ENCODE peak calls at places on chromosomes 13 and 19, in five cellular contexts. A is breast epithelium, N is heart left ventricle, F is ovary, D is prostate gland. Y is an unnamed sample. For H3K9me3, the result is how much of the 10 kb centered on the place peaks cover.

GRCh38 chr19:14059093-14059480 is 2.8 kb downstream of the PALM3 start:
- DNase-seq in A (no peak), F (no peak), D (no peak), N (no peak), Y (no peak)

GRCh38 chr19:1156305-1156801 is 17.7 kb downstream of the SBNO2 start:
- DNase-seq in F (no peak), D (no peak), N (no peak), A (no peak), Y (no peak)

GRCh38 chr13:20990910-20991525 is 70.4 kb downstream of the LATS2 start:
- DNase-seq in D (no peak), A (no peak), F (no peak), N (no peak), Y (no peak)

GRCh38 chr13:79642596-79642995 is 161.6 kb downstream of the NDFIP2 start:
- DNase-seq in F (no peak), A (no peak), D (no peak), N (no peak), Y (no peak)

GRCh38 chr13:20151016-20151415 is 9.8 kb downstream of the GJA3 start:
- DNase-seq in D (no peak), N (no peak), F (no peak), A (no peak), Y (no peak)

GRCh38 chr19:30174357-30174645 is 197.9 kb upstream of the ZNF536 start:
- DNase-seq in N (no peak), F (no peak), D (no peak), A (no peak), Y (peak)

GRCh38 chr13:33004454-33004853 is 11.8 kb upstream of the KL start:
- DNase-seq in F (no peak), N (peak), A (no peak), D (no peak), Y (no peak)

GRCh38 chr19:42386974-42387707 is 3.0 kb downstream of the CNFN start:
- DNase-seq in A (peak), D (peak), F (no peak), N (peak), Y (no peak)

GRCh38 chr19:31436121-31436776 is 87.0 kb upstream of the TSHZ3 start:
- DNase-seq in N (no peak), A (no peak), F (no peak), D (no peak), Y (peak)

GRCh38 chr13:52449323-52450011 is 967 bp downstream of the VPS36 start:
- DNase-seq in F (no peak), N (no peak), A (no peak), D (no peak), Y (no peak)

GRCh38 chr19:15199652-15200574 is 882 bp downstream of the NOTCH3 start:
- DNase-seq in N (no peak), D (peak), A (no peak), F (peak), Y (no peak)

GRCh38 chr19:15313649-15314279 is 18.6 kb downstream of the BRD4 start:
- DNase-seq in A (no peak), N (no peak), D (no peak), F (no peak), Y (no peak)

GRCh38 chr19:49676136-49676689 is 858 bp upstream of the PRMT1 start:
- DNase-seq in D (peak), A (no peak), N (peak), F (no peak), Y (no peak)

GRCh38 chr19:52689804-52690394 is 44.9 kb downstream of the ZNF611 start:
- DNase-seq in N (peak), F (peak), A (peak), D (peak), Y (peak)

GRCh38 chr13:111335263-111335662 is 14.8 kb downstream of the TEX29 start:
- DNase-seq in F (no peak), D (peak), A (no peak), N (no peak), Y (no peak)

GRCh38 chr19:38285567-38285966 is 18.5 kb upstream of the C19orf33 start:
- DNase-seq in A (no peak), F (no peak), D (no peak), N (no peak), Y (no peak)

GRCh38 chr19:38224014-38224862 is at the start of gene DPF1:
- DNase-seq in A (no peak), N (peak), D (no peak), F (no peak), Y (no peak)

GRCh38 chr19:46350029-46350757 is 3.3 kb downstream of the PPP5C start:
- DNase-seq in D (no peak), N (no peak), F (no peak), A (no peak), Y (no peak)

GRCh38 chr13:46119883-46120614 is 15.2 kb upstream of the CPB2 start:
- DNase-seq in F (no peak), N (no peak), D (no peak), A (no peak), Y (no peak)

GRCh38 chr19:5354403-5354802 is 13.8 kb upstream of the PTPRS start:
- DNase-seq in D (no peak), A (no peak), F (no peak), N (no peak), Y (no peak)

GRCh38 chr19:15091918-15092753 is 10.1 kb downstream of the OR1I1 start:
- DNase-seq in N (no peak), D (peak), F (no peak), A (no peak), Y (no peak)

GRCh38 chr13:79833972-79834371 is 353.0 kb downstream of the NDFIP2 start:
- DNase-seq in A (no peak), D (no peak), N (no peak), F (no peak), Y (no peak)

GRCh38 chr13:110155072-110155471 is 151.9 kb downstream of the COL4A1 start:
- DNase-seq in F (no peak), N (no peak), A (no peak), D (no peak), Y (no peak)

GRCh38 chr13:24042710-24043440 is 117.6 kb upstream of the SPATA13 start:
- DNase-seq in A (no peak), N (no peak), F (no peak), D (no peak), Y (no peak)

GRCh38 chr13:41565221-41565620 is 107.9 kb downstream of the RGCC start:
- DNase-seq in D (no peak), A (no peak), F (no peak), N (no peak), Y (no peak)

GRCh38 chr13:73481877-73482445 is 423.2 kb downstream of the KLF5 start:
- DNase-seq in F (no peak), A (no peak), N (no peak), D (no peak), Y (no peak)

GRCh38 chr13:75935805-75936204 is 299.7 kb downstream of the LMO7 start:
- DNase-seq in A (no peak), D (no peak), N (no peak), F (no peak), Y (no peak)

GRCh38 chr13:80134360-80134759 is 206.6 kb downstream of the SPRY2 start:
- DNase-seq in A (no peak), F (no peak), N (no peak), D (no peak), Y (no peak)

GRCh38 chr13:111431241-111431640 is 110.8 kb downstream of the TEX29 start:
- DNase-seq in A (no peak), D (no peak), N (no peak), F (no peak), Y (no peak)

GRCh38 chr19:3053780-3054179 is 8.5 kb downstream of the TLE5 start:
- DNase-seq in A (no peak), F (peak), D (no peak), N (no peak), Y (no peak)

GRCh38 chr19:34556500-34556899 is 74.9 kb downstream of the WTIP start:
- DNase-seq in F (no peak), N (no peak), A (no peak), D (no peak), Y (no peak)

GRCh38 chr13:50267917-50268316 is 252.7 kb downstream of the KCNRG start:
- DNase-seq in D (no peak), A (no peak), F (no peak), N (no peak), Y (no peak)

GRCh38 chr13:76965759-76966421 is 17.6 kb downstream of the ACOD1 start:
- DNase-seq in F (peak), D (no peak), A (no peak), N (no peak), Y (no peak)

GRCh38 chr13:79246575-79246949 is 159.5 kb downstream of the RBM26 start:
- DNase-seq in A (no peak), N (no peak), F (no peak), D (no peak), Y (no peak)

GRCh38 chr19:14542721-14543328 is 13.4 kb downstream of the TECR start:
- DNase-seq in A (no peak), N (no peak), F (no peak), D (no peak), Y (no peak)

GRCh38 chr19:4972509-4973230 is 3.8 kb downstream of the KDM4B start:
- DNase-seq in A (no peak), F (no peak), D (no peak), N (no peak), Y (no peak)

GRCh38 chr19:7636691-7637373 is at the start of gene STXBP2:
- DNase-seq in D (peak), N (peak), F (peak), A (peak), Y (no peak)

GRCh38 chr19:35977446-35978222 is 17.4 kb upstream of the SDHAF1 start:
- DNase-seq in N (no peak), A (no peak), D (no peak), F (no peak), Y (no peak)

GRCh38 chr13:74550039-74550438 is 415.8 kb upstream of the KLF12 start:
- DNase-seq in F (no peak), A (no peak), D (no peak), N (no peak), Y (no peak)

GRCh38 chr13:95023405-95023804 is 277.8 kb downstream of the ABCC4 start:
- DNase-seq in D (no peak), N (no peak), F (no peak), A (no peak), Y (no peak)

DNA sequence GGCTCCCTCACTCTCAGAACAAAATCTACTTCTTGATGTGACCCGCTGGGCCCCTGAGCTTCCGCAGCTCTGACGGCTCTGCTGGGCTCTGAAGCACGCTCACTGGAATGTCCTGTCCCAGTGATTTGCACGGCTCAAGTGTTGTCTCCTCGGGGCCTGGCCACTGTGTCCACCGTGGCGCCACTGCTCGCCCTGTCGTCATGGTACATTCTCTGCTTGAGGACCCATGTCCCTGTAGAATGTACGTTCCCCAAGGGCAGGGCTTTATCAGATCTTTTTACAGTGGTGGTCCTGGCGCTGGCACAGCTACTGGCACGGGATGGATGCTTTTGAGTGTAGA is 12.1 kb downstream of the KLHL26 start:
- DNase-seq in A (no peak), F (no peak), D (no peak), N (no peak), Y (no peak)
- TF ChIP-seq POLR2A in A (no peak), F (no peak), D (no peak), N (no peak), Y (no peak)

GRCh38 chr13:97359181-97360057 is 74.5 kb upstream of the RAP2A start:
- DNase-seq in N (no peak), A (peak), D (peak), F (peak), Y (no peak)
- H3K27ac ChIP-seq in N (no peak), A (peak), D (no peak), F (no peak), Y (peak)

GRCh38 chr19:43913383-43913782 is 21.7 kb downstream of the ZNF45 start:
- DNase-seq in N (no peak), F (no peak), D (no peak), A (no peak), Y (no peak)
- H3K9me3 ChIP-seq in N (half or more), F (half or more), D (under half), A (half or more), Y (under half)

GRCh38 chr19:18291019-18291524 is 9.7 kb upstream of the JUND start:
- DNase-seq in F (peak), D (no peak), N (no peak), A (no peak), Y (no peak)

GRCh38 chr19:18290250-18291018 is 9.0 kb upstream of the JUND start:
- DNase-seq in D (no peak), N (no peak), F (peak), A (no peak), Y (no peak)

GRCh38 chr19:18292460-18292809 is 11.0 kb upstream of the JUND start:
- DNase-seq in N (no peak), A (peak), F (no peak), D (peak), Y (no peak)

GRCh38 chr19:18292810-18293641 is 11.6 kb upstream of the JUND start:
- DNase-seq in F (peak), N (peak), D (peak), A (peak), Y (no peak)

DNA sequence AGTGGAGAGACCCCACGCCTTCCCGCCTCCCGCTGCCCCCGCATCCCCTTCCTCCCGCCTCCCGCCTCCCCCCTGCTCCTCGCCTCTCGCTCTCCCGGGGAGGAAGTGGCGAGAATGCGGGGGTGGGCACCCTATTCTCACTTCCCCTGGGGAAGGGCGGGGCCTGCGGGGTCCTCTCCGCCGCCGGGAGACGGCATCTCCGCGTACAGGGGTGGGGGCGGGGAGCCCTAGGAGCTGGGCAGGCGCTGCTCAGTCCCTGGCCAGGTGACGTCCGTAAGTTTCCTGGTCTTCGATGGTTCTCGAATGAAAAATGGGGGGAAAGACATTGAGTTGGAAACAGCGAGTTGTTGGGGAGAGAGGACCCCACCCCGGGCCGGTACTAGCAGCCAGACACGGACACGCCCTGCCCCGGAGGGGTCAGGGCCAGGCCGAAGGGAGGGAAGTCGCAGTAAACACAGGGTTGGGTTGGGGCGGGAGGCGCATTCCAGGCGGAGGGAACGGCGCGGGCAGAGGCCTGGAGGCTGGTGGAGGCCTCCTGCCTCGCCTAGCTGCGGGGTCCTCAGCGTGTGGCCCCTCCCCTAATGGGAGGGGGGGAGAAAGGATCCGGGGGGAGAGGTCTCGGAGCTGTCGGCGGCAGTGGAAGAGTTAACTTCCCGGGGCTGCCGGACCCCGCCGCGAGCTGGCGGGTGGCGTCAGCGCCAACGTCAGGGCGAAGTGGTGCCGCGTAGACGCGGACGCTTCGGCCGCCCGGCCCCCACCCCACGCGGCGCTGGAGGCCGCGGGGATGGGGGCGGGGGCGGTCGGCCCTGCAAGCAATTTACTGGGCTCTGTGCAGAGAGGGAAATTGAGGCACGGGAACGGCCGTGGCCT is 10.4 kb upstream of the JUND start:
- DNase-seq in A (peak), N (peak), D (peak), F (peak), Y (no peak)
- TF ChIP-seq POLR2A in A (peak), N (no peak), D (peak), F (peak), Y (no peak)

GRCh38 chr13:48506092-48506701 is 26.7 kb downstream of the RCBTB2 start:
- DNase-seq in D (peak), A (no peak), F (no peak), N (peak), Y (no peak)
- H3K27ac ChIP-seq in D (peak), A (peak), F (no peak), N (peak), Y (peak)

GRCh38 chr13:113915786-113916329 is 52.0 kb upstream of the GAS6 start:
- DNase-seq in F (no peak), D (peak), N (no peak), A (peak), Y (peak)

GRCh38 chr13:113917523-113918371 is 53.9 kb upstream of the GAS6 start:
- DNase-seq in F (no peak), N (peak), A (peak), D (no peak), Y (peak)

GRCh38 chr13:113918580-113918979 is 54.7 kb upstream of the GAS6 start:
- DNase-seq in A (peak), F (no peak), N (no peak), D (no peak), Y (no peak)

GRCh38 chr13:113916330-113916815 is 52.5 kb upstream of the GAS6 start:
- DNase-seq in N (no peak), A (peak), F (no peak), D (no peak), Y (peak)

DNA sequence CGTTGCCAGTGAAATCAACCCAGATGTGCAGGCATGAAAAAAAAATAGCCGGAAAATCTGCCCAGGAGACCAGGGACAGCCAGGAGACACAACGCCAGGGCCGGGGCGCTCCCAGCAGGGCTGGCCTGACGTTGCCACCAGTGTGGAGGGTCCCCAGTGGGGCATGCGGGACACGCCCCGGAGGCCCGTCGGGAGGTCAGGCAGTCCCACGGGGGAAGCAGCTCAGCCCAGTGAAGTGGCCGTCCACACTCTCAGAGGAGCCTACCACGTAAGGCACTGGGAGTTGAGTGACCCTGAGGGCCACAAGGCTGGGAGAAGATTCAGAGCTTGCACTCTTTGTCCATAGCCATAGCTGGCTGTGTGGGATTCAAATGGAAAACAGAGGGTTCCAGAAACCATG is 53.2 kb upstream of the GAS6 start:
- DNase-seq in A (peak), D (peak), N (no peak), F (no peak), Y (peak)
- H3K9me3 ChIP-seq in A (under half), D (under half), N (under half), F (under half), Y (under half)

GRCh38 chr19:48624791-48625723 is 5.8 kb downstream of the SPHK2 start:
- DNase-seq in N (no peak), D (no peak), A (no peak), F (peak), Y (no peak)

GRCh38 chr19:48625891-48626327 is 6.6 kb downstream of the SPHK2 start:
- DNase-seq in D (no peak), F (peak), N (no peak), A (no peak), Y (no peak)

GRCh38 chr19:48627211-48627864 is 8.0 kb downstream of the SPHK2 start:
- DNase-seq in N (no peak), F (peak), D (no peak), A (no peak), Y (no peak)

GRCh38 chr19:48623556-48624066 is 4.3 kb downstream of the SPHK2 start:
- DNase-seq in D (no peak), F (no peak), A (no peak), N (no peak), Y (no peak)

DNA sequence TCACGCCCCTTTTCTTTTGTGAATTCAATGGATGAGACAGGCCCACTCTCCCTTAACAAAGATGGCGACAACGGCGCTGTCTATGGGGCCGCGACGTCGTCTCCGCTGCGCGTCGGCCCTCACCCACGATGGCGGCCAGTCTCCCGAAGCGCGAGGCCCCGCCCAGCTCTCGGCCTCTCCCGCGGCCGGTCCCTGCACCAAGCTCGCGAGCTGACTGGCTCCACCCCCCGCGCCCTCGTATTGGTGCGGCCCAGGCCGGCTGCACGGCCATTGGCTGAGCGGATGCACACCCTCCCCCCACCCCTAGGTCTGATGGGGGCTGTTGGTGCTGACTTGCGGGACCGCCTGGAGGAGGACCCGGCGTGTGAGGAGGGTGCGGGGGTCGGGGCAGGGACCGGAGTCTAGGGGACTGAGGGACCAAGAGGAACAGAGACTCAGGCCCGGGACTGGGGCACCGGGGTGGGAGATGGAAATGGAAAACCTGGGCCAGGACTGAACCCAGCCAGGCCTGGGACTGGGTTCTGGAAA is 4.8 kb downstream of the SPHK2 start:
- DNase-seq in D (peak), F (peak), N (peak), A (peak), Y (peak)
- TF ChIP-seq POLR2A in D (peak), F (peak), N (no peak), A (no peak), Y (no peak)

DNA sequence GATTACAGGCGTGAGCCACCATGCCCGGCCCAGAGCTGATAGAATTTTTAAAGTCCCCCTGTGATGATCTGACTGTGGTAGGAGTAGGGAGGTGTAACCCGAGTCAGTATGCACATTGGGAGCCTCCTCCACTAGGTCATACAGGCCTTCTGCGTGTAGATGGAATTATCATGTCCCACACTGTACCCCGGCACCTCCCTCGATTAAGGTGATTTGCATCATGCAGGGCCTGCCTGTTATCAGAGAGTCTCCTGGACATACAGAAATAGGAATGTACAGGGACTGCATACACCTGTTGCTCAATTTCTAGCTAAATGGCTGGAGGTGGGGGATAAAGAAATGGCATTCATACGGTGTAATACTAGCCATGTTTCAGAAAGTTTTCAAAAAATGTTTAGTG is 922 bp upstream of the ERVK3-1 start:
- DNase-seq in D (no peak), A (no peak), F (no peak), N (no peak), Y (no peak)
- H3K27ac ChIP-seq in D (no peak), A (peak), F (no peak), N (peak), Y (peak)

GRCh38 chr19:56639217-56639616 is 3.7 kb upstream of the SMIM17 start:
- DNase-seq in N (no peak), D (no peak), A (no peak), F (no peak), Y (no peak)
- H3K9me3 ChIP-seq in N (under half), D (under half), A (under half), F (under half), Y (under half)